ENCODE peak calls at places on chromosomes 16 and 17, in four cellular contexts. D, F, Q and N are unnamed samples.

GRCh38 chr17:1170739-1171138 is 9.0 kb downstream of the ABR start:
- DNase-seq in D (no peak), F (no peak), Q (no peak), N (no peak)

GRCh38 chr16:11059588-11059987 is 115.2 kb downstream of the CLEC16A start:
- DNase-seq in D (no peak), F (no peak), Q (no peak), N (no peak)

GRCh38 chr16:55126456-55126855 is 195.8 kb downstream of the IRX5 start:
- DNase-seq in D (no peak), F (no peak), Q (no peak), N (no peak)

GRCh38 chr17:63441654-63442053 is 4.5 kb downstream of the CYB561 start:
- DNase-seq in D (no peak), F (no peak), Q (no peak), N (no peak)

GRCh38 chr16:81945665-81946064 is 65.6 kb downstream of the SDR42E1 start:
- DNase-seq in D (no peak), F (no peak), Q (no peak), N (no peak)

GRCh38 chr16:47774661-47775060 is 313.5 kb downstream of the PHKB start:
- DNase-seq in D (no peak), F (no peak), Q (no peak), N (no peak)

GRCh38 chr17:82489117-82489516 is 30.4 kb upstream of the FOXK2 start:
- DNase-seq in D (no peak), F (no peak), Q (no peak), N (no peak)

GRCh38 chr17:39979865-39980401 is 674 bp upstream of the PSMD3 start:
- DNase-seq in D (peak; percentile 14), F (no peak), Q (no peak), N (peak; percentile 40)

GRCh38 chr16:86405319-86405718 is 105.0 kb upstream of the FOXF1 start:
- DNase-seq in D (no peak), F (no peak), Q (no peak), N (no peak)

GRCh38 chr17:10843806-10844205 is 5.9 kb upstream of the PIRT start:
- DNase-seq in D (no peak), F (no peak), Q (no peak), N (no peak)

GRCh38 chr17:16943032-16943352 is 28.9 kb downstream of the TNFRSF13B start:
- DNase-seq in D (no peak), F (no peak), Q (no peak), N (no peak)

GRCh38 chr16:81809567-81809966 is 30.5 kb downstream of the PLCG2 start:
- DNase-seq in D (no peak), F (no peak), Q (no peak), N (no peak)

GRCh38 chr16:36336-36984 is 16.9 kb downstream of the POLR3K start:
- DNase-seq in D (no peak), F (no peak), Q (no peak), N (no peak)

GRCh38 chr17:5789443-5789842 is 205.1 kb upstream of the NLRP1 start:
- DNase-seq in D (no peak), F (no peak), Q (no peak), N (no peak)

GRCh38 chr17:43366809-43367587 is 31.8 kb upstream of the ARL4D start:
- DNase-seq in D (no peak), F (no peak), Q (no peak), N (peak; percentile 24)